ENCODE peak calls at places on chromosomes 12 and 14, in nine cellular contexts. H is CD8-positive, alpha-beta T cell; V is tibial artery; M is GM12864; N is astrocyte of the spinal cord; A is PC-3; Q is heart left ventricle; K is body of pancreas; B is neural crest cell. Y is an unnamed sample.

GRCh38 chr12:13425766-13426165 is 229.2 kb downstream of the EMP1 start:
- DNase-seq in B (no peak), M (no peak), Q (no peak), V (no peak), K (no peak), A (peak), N (peak), H (no peak), Y (peak)

GRCh38 chr12:11673666-11674464 is 24.4 kb downstream of the ETV6 start:
- DNase-seq in B (no peak), K (no peak), N (no peak), A (no peak), H (no peak), Q (peak), V (no peak), M (no peak), Y (no peak)

GRCh38 chr12:64147860-64148259 is 74.2 kb downstream of the KICS2 start:
- DNase-seq in B (no peak), N (no peak), K (no peak), M (no peak), Q (no peak), H (no peak), V (no peak), A (no peak), Y (no peak)

GRCh38 chr14:56002876-56003625 is 115.2 kb upstream of the PELI2 start:
- DNase-seq in H (peak), Q (no peak), K (no peak), B (no peak), V (no peak), M (no peak), N (peak), A (no peak), Y (no peak)

GRCh38 chr12:103909811-103910210 is 20.4 kb upstream of the HSP90B1 start:
- DNase-seq in V (no peak), K (no peak), N (peak), Q (no peak), M (no peak), A (no peak), B (no peak), H (no peak), Y (no peak)

GRCh38 chr12:89185889-89186288 is 166.4 kb downstream of the DUSP6 start:
- DNase-seq in B (no peak), Q (no peak), M (no peak), N (no peak), A (peak), K (no peak), V (no peak), H (no peak), Y (no peak)

GRCh38 chr14:96297000-96297399 is 41.0 kb downstream of the BDKRB1 start:
- DNase-seq in A (peak), K (no peak), N (peak), Q (no peak), V (no peak), M (no peak), H (no peak), B (no peak), Y (peak)

GRCh38 chr12:130246560-130246959 is 84.3 kb downstream of the FZD10 start:
- DNase-seq in B (no peak), H (no peak), Q (no peak), K (no peak), M (no peak), A (no peak), V (no peak), N (no peak), Y (peak)

GRCh38 chr12:122691566-122691965 is 11.6 kb downstream of the HCAR2 start:
- DNase-seq in K (no peak), M (no peak), B (no peak), A (no peak), H (no peak), N (no peak), V (peak), Q (no peak), Y (no peak)

GRCh38 chr14:89400529-89400928 is 16.5 kb downstream of the FOXN3 start:
- DNase-seq in B (no peak), Q (no peak), H (no peak), K (no peak), N (no peak), A (no peak), M (no peak), V (no peak), Y (no peak)

GRCh38 chr12:107441906-107442305 is 243.7 kb upstream of the PWP1 start:
- DNase-seq in B (no peak), H (no peak), M (no peak), K (no peak), Q (no peak), A (no peak), N (peak), V (no peak), Y (no peak)

GRCh38 chr12:120235369-120236123 is 30.0 kb downstream of the PXN start:
- DNase-seq in Q (no peak), A (no peak), K (no peak), H (no peak), B (no peak), M (no peak), V (no peak), N (no peak), Y (no peak)
- TF ChIP-seq CTCF in Q (no peak), A (peak), K (no peak), H (no peak), B (peak), M (peak), V (no peak), N (peak), Y (no peak)

DNA sequence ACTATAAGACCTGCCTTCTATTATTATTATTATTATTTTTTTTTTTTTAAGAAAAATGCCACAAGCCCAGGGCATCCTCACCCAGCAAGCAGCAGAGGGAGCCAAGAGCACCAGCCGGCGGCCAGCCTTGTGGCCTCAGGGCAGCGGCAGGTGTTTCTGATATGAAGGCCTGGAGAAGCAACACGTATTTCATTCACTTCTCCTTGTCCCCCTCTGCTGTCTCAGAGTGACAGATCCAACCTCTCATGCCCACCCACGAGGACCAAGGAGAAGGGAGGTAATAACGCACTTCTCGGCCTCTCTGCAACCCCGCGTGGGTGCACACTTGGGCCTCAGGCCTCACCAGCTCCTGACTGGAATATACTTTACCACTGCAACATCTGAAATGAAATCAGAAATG is 25.4 kb downstream of the CDC42BPB start:
- DNase-seq in V (no peak), Q (no peak), K (no peak), M (no peak), B (no peak), A (peak), N (no peak), H (no peak), Y (no peak)
- TF ChIP-seq CTCF in V (no peak), Q (no peak), K (peak), M (no peak), B (no peak), A (peak), N (no peak), H (no peak), Y (peak)

DNA sequence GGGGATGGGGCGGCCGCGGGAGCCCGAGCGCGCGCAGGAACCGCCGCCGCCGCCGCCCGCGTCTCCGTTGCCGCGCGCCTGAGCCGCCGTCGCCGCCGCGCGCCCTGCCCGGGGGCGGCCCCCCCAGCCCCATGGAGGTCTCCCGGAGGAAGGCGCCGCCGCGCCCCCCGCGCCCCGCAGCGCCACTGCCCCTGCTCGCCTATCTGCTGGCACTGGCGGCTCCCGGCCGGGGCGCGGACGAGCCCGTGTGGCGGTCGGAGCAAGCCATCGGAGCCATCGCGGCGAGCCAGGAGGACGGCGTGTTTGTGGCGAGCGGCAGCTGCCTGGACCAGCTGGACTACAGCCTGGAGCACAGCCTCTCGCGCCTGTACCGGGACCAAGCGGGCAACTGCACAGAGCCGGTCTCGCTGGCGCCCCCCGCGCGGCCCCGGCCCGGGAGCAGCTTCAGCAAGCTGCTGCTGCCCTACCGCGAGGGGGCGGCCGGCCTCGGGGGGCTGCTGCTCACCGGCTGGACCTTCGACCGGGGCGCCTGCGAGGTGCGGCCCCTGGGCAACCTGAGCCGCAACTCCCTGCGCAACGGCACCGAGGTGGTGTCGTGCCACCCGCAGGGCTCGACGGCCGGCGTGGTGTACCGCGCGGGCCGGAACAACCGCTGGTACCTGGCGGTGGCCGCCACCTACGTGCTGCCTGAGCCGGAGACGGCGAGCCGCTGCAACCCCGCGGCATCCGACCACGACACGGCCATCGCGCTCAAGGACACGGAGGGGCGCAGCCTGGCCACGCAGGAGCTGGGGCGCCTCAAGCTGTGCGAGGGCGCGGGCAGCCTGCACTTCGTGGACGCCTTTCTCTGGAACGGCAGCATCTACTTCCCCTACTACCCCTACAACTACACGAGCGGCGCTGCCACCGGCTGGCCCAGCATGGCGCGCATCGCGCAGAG is 734 bp downstream of the PLXNC1 start:
- DNase-seq in A (no peak), B (no peak), N (no peak), V (no peak), H (peak), Q (no peak), K (peak), M (no peak), Y (no peak)
- TF ChIP-seq CTCF in A (peak), B (peak), N (no peak), V (no peak), H (peak), Q (peak), K (no peak), M (peak), Y (no peak)

GRCh38 chr12:126067930-126068329 is 1002.7 kb downstream of the AACS start:
- DNase-seq in B (no peak), H (no peak), A (no peak), N (no peak), K (no peak), Q (no peak), V (no peak), M (no peak), Y (no peak)

GRCh38 chr12:126064028-126064427 is 998.8 kb downstream of the AACS start:
- DNase-seq in A (no peak), H (no peak), Q (no peak), V (no peak), K (no peak), N (no peak), M (no peak), B (no peak), Y (no peak)

GRCh38 chr12:126069549-126070165 is 1004.4 kb downstream of the AACS start:
- DNase-seq in H (peak), V (no peak), M (peak), B (peak), A (peak), K (peak), Q (no peak), N (peak), Y (peak)
- TF ChIP-seq CTCF in H (no peak), V (no peak), M (peak), B (peak), A (peak), K (peak), Q (peak), N (peak), Y (peak)

GRCh38 chr14:39988939-39989338 is 556.7 kb upstream of the FBXO33 start:
- DNase-seq in N (peak), K (no peak), H (no peak), Q (no peak), A (peak), V (no peak), M (no peak), B (no peak), Y (peak)
- TF ChIP-seq CTCF in N (peak), K (peak), H (no peak), Q (no peak), A (peak), V (no peak), M (peak), B (peak), Y (peak)